ENCODE peak calls at places on chromosomes 5 and 9, in nine cellular contexts. X is GM23248, A is neural progenitor cell, S is H1, U is fibroblast of lung, V is mammary epithelial cell, Z is PC-3, W is astrocyte, P is PC-9. K is an unnamed sample.

GRCh38 chr9:133888048-133888778 is 103.9 kb downstream of the VAV2 start:
- DNase-seq in X (no peak), U (no peak), S (no peak), W (no peak), Z (no peak), A (peak; percentile 37), V (peak; percentile 56), P (no peak), K (no peak)

GRCh38 chr5:95842955-95843544 is 20.5 kb upstream of the GLRX start:
- DNase-seq in V (no peak), P (peak; percentile 84), S (no peak), A (peak; percentile 38), U (peak; percentile 74), W (peak; percentile 87), X (peak; percentile 35), Z (peak; percentile 62), K (no peak)

GRCh38 chr9:16921855-16922254 is 51.4 kb upstream of the BNC2 start:
- DNase-seq in X (peak; percentile 40), S (peak; percentile 13), V (peak; percentile 19), A (no peak), P (peak; percentile 77), U (peak; percentile 24), Z (peak; percentile 77), W (peak; percentile 4), K (peak; percentile 0)

GRCh38 chr5:163658702-163659567 is 153.5 kb downstream of the MAT2B start:
- DNase-seq in W (no peak), X (no peak), A (no peak), V (no peak), Z (no peak), U (peak; percentile 71), P (no peak), S (no peak), K (no peak)

GRCh38 chr9:113219972-113220371 is 1.1 kb downstream of the FKBP15 start:
- DNase-seq in A (no peak), Z (no peak), W (peak; percentile 88), P (no peak), V (peak; percentile 56), U (peak; percentile 74), S (no peak), X (peak; percentile 72), K (no peak)

GRCh38 chr5:141149812-141150211 is at the start of gene PCDHB6:
- DNase-seq in P (no peak), X (peak; percentile 46), W (no peak), A (peak; percentile 5), U (no peak), S (no peak), V (peak; percentile 20), Z (no peak), K (peak; percentile 84)

GRCh38 chr9:81649475-81649874 is 39.9 kb downstream of the TLE1 start:
- DNase-seq in Z (no peak), P (no peak), X (no peak), V (no peak), W (no peak), U (no peak), A (peak; percentile 93), S (no peak), K (no peak)

GRCh38 chr5:74419468-74419867 is 221.1 kb downstream of the ENC1 start:
- DNase-seq in P (no peak), U (no peak), S (no peak), Z (no peak), V (no peak), X (no peak), W (no peak), A (no peak), K (no peak)

GRCh38 chr9:136361047-136361756 is 2.3 kb downstream of the DNLZ start:
- DNase-seq in Z (no peak), U (peak; percentile 62), W (no peak), A (no peak), P (no peak), S (no peak), V (no peak), X (peak; percentile 55), K (no peak)

GRCh38 chr5:87529486-87530076 is 116.9 kb upstream of the CCNH start:
- DNase-seq in V (no peak), Z (no peak), U (no peak), A (no peak), X (no peak), S (no peak), W (no peak), P (no peak), K (no peak)

GRCh38 chr5:176773408-176774035 is 36.8 kb upstream of the UNC5A start:
- DNase-seq in A (no peak), V (no peak), U (no peak), S (no peak), X (no peak), W (no peak), P (no peak), Z (no peak), K (no peak)

GRCh38 chr5:181028032-181028819 is 11.8 kb upstream of the BTNL9 start:
- DNase-seq in P (no peak), X (no peak), A (peak; percentile 38), U (no peak), Z (no peak), V (no peak), W (no peak), S (peak; percentile 49), K (no peak)

GRCh38 chr9:130058887-130059286 is 5.2 kb downstream of the GPR107 start:
- DNase-seq in W (no peak), Z (no peak), P (no peak), A (no peak), V (no peak), X (no peak), U (peak; percentile 83), S (no peak), K (no peak)

GRCh38 chr5:4258170-4258569 is 662.5 kb downstream of the IRX1 start:
- DNase-seq in V (peak; percentile 86), A (no peak), U (no peak), X (no peak), P (no peak), Z (no peak), W (no peak), S (no peak), K (no peak)
- H3K27ac ChIP-seq in V (peak overlapping the region; percentile 44), A (no peak overlapping the region), U (no peak overlapping the region), X (no peak overlapping the region), P (no peak overlapping the region), Z (no peak overlapping the region), W (no peak overlapping the region), S (no peak overlapping the region), K (no peak overlapping the region)

GRCh38 chr5:115735108-115735998 is 81.1 kb downstream of the CDO1 start:
- DNase-seq in U (no peak), V (no peak), S (no peak), W (no peak), P (no peak), A (peak; percentile 26), X (no peak), Z (no peak), K (no peak)
- TF ChIP-seq EZH2 in U (no peak), V (no peak), S (no peak), W (no peak), P (no peak), A (no peak), X (no peak), Z (no peak), K (no peak)

GRCh38 chr9:7342229-7342628 is 457.3 kb downstream of the DMAC1 start:
- DNase-seq in V (no peak), A (no peak), X (no peak), U (peak; percentile 27), S (no peak), Z (no peak), P (no peak), W (no peak), K (no peak)

GRCh38 chr9:7341571-7341970 is 458.0 kb downstream of the DMAC1 start:
- DNase-seq in U (no peak), S (no peak), P (no peak), Z (no peak), A (no peak), W (no peak), V (no peak), X (no peak), K (no peak)

GRCh38 chr9:7346144-7346543 is 453.4 kb downstream of the DMAC1 start:
- DNase-seq in P (no peak), W (no peak), S (no peak), X (no peak), A (no peak), Z (no peak), U (no peak), V (no peak), K (no peak)

GRCh38 chr9:7340451-7340850 is 459.1 kb downstream of the DMAC1 start:
- DNase-seq in V (no peak), P (no peak), U (no peak), X (no peak), W (no peak), Z (no peak), A (no peak), S (no peak), K (no peak)

DNA sequence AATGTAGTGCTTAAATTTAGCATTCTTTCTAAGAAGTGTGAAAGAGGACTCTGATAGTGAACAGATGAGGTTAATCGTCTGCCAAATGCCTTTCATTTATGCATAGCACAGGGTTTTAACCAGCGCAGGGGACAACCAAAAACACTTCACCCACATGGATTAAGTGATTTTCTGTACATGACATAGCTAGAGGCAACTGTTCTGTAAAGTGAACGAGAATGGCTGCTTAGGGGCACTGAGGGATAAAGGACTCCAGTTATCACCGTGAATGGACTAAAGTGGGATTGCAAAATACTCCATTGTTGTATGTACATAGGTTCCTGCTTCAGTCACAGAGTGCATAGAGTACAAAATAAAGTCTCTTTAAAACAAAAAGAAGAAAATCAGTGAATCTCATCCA is 456.9 kb downstream of the DMAC1 start:
- DNase-seq in X (no peak), V (no peak), P (no peak), A (no peak), Z (no peak), S (no peak), U (no peak), W (no peak), K (no peak)
- H3K4me1 ChIP-seq in X (no peaks in the 10 kb centered on the region), V (no peaks in the 10 kb centered on the region), P (no peaks in the 10 kb centered on the region), A (peaks cover 4% of the 10 kb centered on the region), Z (no peaks in the 10 kb centered on the region), S (no peaks in the 10 kb centered on the region), U (no peaks in the 10 kb centered on the region), W (no peaks in the 10 kb centered on the region), K (peaks cover 5% of the 10 kb centered on the region)

GRCh38 chr5:139665626-139666025 is 17.5 kb downstream of the CXXC5 start:
- DNase-seq in X (no peak), U (no peak), Z (no peak), A (no peak), V (no peak), S (no peak), P (no peak), W (no peak), K (no peak)

GRCh38 chr5:139663752-139664151 is 15.6 kb downstream of the CXXC5 start:
- DNase-seq in U (no peak), W (no peak), P (no peak), Z (no peak), A (no peak), S (no peak), V (no peak), X (no peak), K (no peak)

GRCh38 chr5:139663207-139663606 is 15.1 kb downstream of the CXXC5 start:
- DNase-seq in Z (no peak), X (no peak), A (no peak), P (no peak), U (no peak), S (no peak), W (no peak), V (no peak), K (no peak)

GRCh38 chr5:139664273-139664693 is 16.1 kb downstream of the CXXC5 start:
- DNase-seq in W (no peak), V (no peak), A (no peak), U (no peak), S (no peak), X (no peak), Z (no peak), P (no peak), K (no peak)

GRCh38 chr5:139664727-139665351 is 16.7 kb downstream of the CXXC5 start:
- DNase-seq in X (no peak), W (no peak), P (no peak), U (no peak), S (no peak), V (no peak), A (no peak), Z (no peak), K (peak; percentile 60)
- H3K27ac ChIP-seq in X (no peak overlapping the region), W (no peak overlapping the region), P (no peak overlapping the region), U (no peak overlapping the region), S (no peak overlapping the region), V (no peak overlapping the region), A (no peak overlapping the region), Z (no peak overlapping the region), K (peak overlapping the region; percentile 40)